ENCODE peak calls at places on chromosomes 6 and 20, in six cellular contexts. K, J, D, M, V and B are unnamed samples.

GRCh38 chr20:47198254-47198671 is 158.2 kb downstream of the ZMYND8 start:
- DNase-seq in K (no peak), J (no peak), D (no peak), M (no peak), V (no peak), B (no peak)

GRCh38 chr6:6678185-6678671 is 89.7 kb downstream of the LY86 start:
- DNase-seq in K (peak), J (no peak), D (no peak), M (no peak), V (no peak), B (no peak)

GRCh38 chr20:52996726-52997125 is 24.6 kb downstream of the TSHZ2 start:
- DNase-seq in K (no peak), J (no peak), D (no peak), M (peak), V (no peak), B (no peak)

GRCh38 chr6:169240591-169241390 is 12.9 kb downstream of the THBS2 start:
- DNase-seq in K (no peak), J (no peak), D (no peak), M (no peak), V (no peak), B (no peak)

GRCh38 chr6:165961236-165961751 is 206.4 kb downstream of the TBXT start:
- DNase-seq in K (no peak), J (no peak), D (no peak), M (no peak), V (no peak), B (no peak)

GRCh38 chr20:34558320-34559202 is at the start of gene MAP1LC3A:
- DNase-seq in K (peak), J (peak), D (peak), M (peak), V (peak), B (peak)

GRCh38 chr6:106094261-106094963 is 8.3 kb downstream of the PRDM1 start:
- DNase-seq in K (no peak), J (no peak), D (no peak), M (no peak), V (no peak), B (no peak)

GRCh38 chr20:52425253-52425652 is 233.7 kb upstream of the ZFP64 start:
- DNase-seq in K (no peak), J (no peak), D (no peak), M (no peak), V (no peak), B (no peak)

GRCh38 chr20:54199721-54200176 is 8.1 kb upstream of the PFDN4 start:
- DNase-seq in K (peak), J (peak), D (peak), M (peak), V (peak), B (no peak)

GRCh38 chr20:835220-836045 is 1.9 kb downstream of the FAM110A start:
- DNase-seq in K (no peak), J (peak), D (no peak), M (no peak), V (no peak), B (no peak)

GRCh38 chr20:49740807-49741206 is 27.1 kb upstream of the B4GALT5 start:
- DNase-seq in K (no peak), J (no peak), D (no peak), M (no peak), V (no peak), B (no peak)